ENCODE peak calls at places on chromosomes 3 and 15, in nine cellular contexts. D, S, A, C, Q, P, R, G and K are unnamed samples. For H3K4me1, the result is how much of the 10 kb centered on the place peaks cover.

GRCh38 chr3:123028233-123028828 is 768 bp upstream of the SEMA5B start:
- DNase-seq in D (peak), S (no peak), A (no peak), C (peak), Q (no peak), P (peak), R (no peak), G (peak), K (no peak)

GRCh38 chr3:19392146-19392545 is 243.8 kb downstream of the KCNH8 start:
- DNase-seq in D (no peak), S (no peak), A (no peak), C (no peak), Q (no peak), P (no peak), R (no peak), G (no peak), K (no peak)

GRCh38 chr3:195873971-195874370 is 34.4 kb downstream of the TNK2 start:
- DNase-seq in D (no peak), S (peak), A (no peak), C (no peak), Q (no peak), P (no peak), R (no peak), G (no peak), K (no peak)

GRCh38 chr15:67824900-67825879 is at the start of gene SKOR1:
- DNase-seq in D (peak), S (peak), A (no peak), C (peak), Q (no peak), P (no peak), R (no peak), G (peak), K (peak)

GRCh38 chr15:59812889-59813288 is 123.8 kb upstream of the BNIP2 start:
- DNase-seq in D (no peak), S (no peak), A (no peak), C (no peak), Q (no peak), P (no peak), R (no peak), G (no peak), K (no peak)

GRCh38 chr3:126065876-126066275 is 18.0 kb downstream of the SLC41A3 start:
- DNase-seq in D (no peak), S (no peak), A (no peak), C (no peak), Q (no peak), P (no peak), R (no peak), G (no peak), K (no peak)

GRCh38 chr3:24272875-24273274 is 221.8 kb downstream of the THRB start:
- DNase-seq in D (no peak), S (no peak), A (no peak), C (no peak), Q (no peak), P (no peak), R (no peak), G (no peak), K (no peak)

GRCh38 chr15:67832965-67833503 is 6.8 kb downstream of the RNU6-1 start:
- DNase-seq in D (no peak), S (peak), A (no peak), C (peak), Q (no peak), P (no peak), R (no peak), G (no peak), K (no peak)

GRCh38 chr15:69590201-69590600 is 137.6 kb downstream of the RPLP1 start:
- DNase-seq in D (no peak), S (no peak), A (no peak), C (no peak), Q (no peak), P (no peak), R (no peak), G (no peak), K (no peak)

GRCh38 chr15:31476866-31477265 is 150.2 kb downstream of the KLF13 start:
- DNase-seq in D (no peak), S (no peak), A (no peak), C (peak), Q (peak), P (no peak), R (no peak), G (no peak), K (peak)

GRCh38 chr3:48407542-48408099 is 22.3 kb downstream of the PLXNB1 start:
- DNase-seq in D (no peak), S (no peak), A (peak), C (peak), Q (peak), P (peak), R (no peak), G (no peak), K (no peak)

GRCh38 chr3:110528305-110529121 is 543.1 kb upstream of the NECTIN3 start:
- DNase-seq in D (peak), S (no peak), A (no peak), C (no peak), Q (no peak), P (no peak), R (no peak), G (peak), K (no peak)

GRCh38 chr3:197880361-197881339 is 69.3 kb upstream of the RPL35A start:
- DNase-seq in D (no peak), S (no peak), A (no peak), C (no peak), Q (no peak), P (no peak), R (no peak), G (no peak), K (no peak)

GRCh38 chr3:82783188-82783587 is 1021.7 kb upstream of the GBE1 start:
- DNase-seq in D (no peak), S (no peak), A (no peak), C (no peak), Q (no peak), P (no peak), R (no peak), G (no peak), K (no peak)

GRCh38 chr3:109081746-109082510 is 36.0 kb downstream of the MORC1 start:
- DNase-seq in D (peak), S (no peak), A (no peak), C (no peak), Q (no peak), P (no peak), R (no peak), G (peak), K (no peak)

GRCh38 chr15:39554746-39555387 is 26.0 kb upstream of the THBS1 start:
- DNase-seq in D (no peak), S (no peak), A (no peak), C (no peak), Q (no peak), P (no peak), R (no peak), G (no peak), K (no peak)

GRCh38 chr3:120459196-120459595 is 8.4 kb upstream of the FSTL1 start:
- DNase-seq in D (no peak), S (no peak), A (no peak), C (no peak), Q (no peak), P (no peak), R (no peak), G (no peak), K (no peak)

GRCh38 chr3:28171962-28172361 is 69.5 kb upstream of the CMC1 start:
- DNase-seq in D (no peak), S (no peak), A (no peak), C (no peak), Q (no peak), P (no peak), R (no peak), G (peak), K (no peak)

GRCh38 chr15:84840741-84841429 is 23.7 kb downstream of the ALPK3 start:
- DNase-seq in D (no peak), S (peak), A (peak), C (peak), Q (peak), P (peak), R (peak), G (peak), K (peak)

GRCh38 chr3:94046533-94046932 is 16.2 kb downstream of the DHFR2 start:
- DNase-seq in D (no peak), S (no peak), A (no peak), C (no peak), Q (no peak), P (no peak), R (no peak), G (no peak), K (no peak)

GRCh38 chr15:82045179-82045891 is 483 bp downstream of the MEX3B start:
- DNase-seq in D (no peak), S (peak), A (peak), C (peak), Q (peak), P (peak), R (no peak), G (peak), K (peak)

GRCh38 chr15:47719730-47720129 is 2.4 kb downstream of the SEMA6D start:
- DNase-seq in D (no peak), S (no peak), A (no peak), C (no peak), Q (no peak), P (no peak), R (no peak), G (no peak), K (no peak)

GRCh38 chr15:88932875-88933330 is 19.7 kb upstream of the MFGE8 start:
- DNase-seq in D (no peak), S (no peak), A (no peak), C (no peak), Q (no peak), P (peak), R (no peak), G (no peak), K (no peak)

GRCh38 chr3:15660055-15660940 is 58.8 kb downstream of the BTD start:
- DNase-seq in D (no peak), S (no peak), A (no peak), C (no peak), Q (no peak), P (no peak), R (no peak), G (no peak), K (no peak)

GRCh38 chr3:184110316-184110725 is 13.5 kb downstream of the HTR3E start:
- DNase-seq in D (no peak), S (no peak), A (no peak), C (no peak), Q (no peak), P (no peak), R (no peak), G (peak), K (no peak)

GRCh38 chr3:179181021-179181472 is 32.9 kb downstream of the PIK3CA start:
- DNase-seq in D (no peak), S (no peak), A (no peak), C (no peak), Q (no peak), P (no peak), R (no peak), G (peak), K (no peak)

GRCh38 chr3:19489936-19490335 is 341.6 kb downstream of the KCNH8 start:
- DNase-seq in D (no peak), S (no peak), A (no peak), C (no peak), Q (no peak), P (no peak), R (no peak), G (no peak), K (no peak)

GRCh38 chr3:188627652-188628051 is 473.7 kb downstream of the LPP start:
- DNase-seq in D (no peak), S (no peak), A (no peak), C (no peak), Q (no peak), P (no peak), R (no peak), G (peak), K (no peak)

GRCh38 chr3:129592362-129593150 is 13.9 kb downstream of the PLXND1 start:
- DNase-seq in D (no peak), S (peak), A (peak), C (peak), Q (peak), P (peak), R (no peak), G (peak), K (peak)

GRCh38 chr3:112358311-112358780 is 25.4 kb downstream of the CD200 start:
- DNase-seq in D (no peak), S (no peak), A (no peak), C (no peak), Q (no peak), P (no peak), R (no peak), G (no peak), K (no peak)

GRCh38 chr3:196837819-196838420 is 29.8 kb upstream of the SENP5 start:
- DNase-seq in D (peak), S (peak), A (no peak), C (peak), Q (peak), P (peak), R (no peak), G (peak), K (no peak)

GRCh38 chr3:55608266-55608937 is 121.3 kb upstream of the WNT5A start:
- DNase-seq in D (no peak), S (no peak), A (no peak), C (no peak), Q (no peak), P (no peak), R (no peak), G (no peak), K (no peak)

GRCh38 chr3:9298236-9298635 is 48.8 kb upstream of the SRGAP3 start:
- DNase-seq in D (no peak), S (no peak), A (no peak), C (no peak), Q (no peak), P (no peak), R (no peak), G (no peak), K (no peak)

GRCh38 chr3:158403013-158403412 is 168.0 kb upstream of the MLF1 start:
- DNase-seq in D (no peak), S (no peak), A (no peak), C (no peak), Q (no peak), P (no peak), R (no peak), G (no peak), K (no peak)

DNA sequence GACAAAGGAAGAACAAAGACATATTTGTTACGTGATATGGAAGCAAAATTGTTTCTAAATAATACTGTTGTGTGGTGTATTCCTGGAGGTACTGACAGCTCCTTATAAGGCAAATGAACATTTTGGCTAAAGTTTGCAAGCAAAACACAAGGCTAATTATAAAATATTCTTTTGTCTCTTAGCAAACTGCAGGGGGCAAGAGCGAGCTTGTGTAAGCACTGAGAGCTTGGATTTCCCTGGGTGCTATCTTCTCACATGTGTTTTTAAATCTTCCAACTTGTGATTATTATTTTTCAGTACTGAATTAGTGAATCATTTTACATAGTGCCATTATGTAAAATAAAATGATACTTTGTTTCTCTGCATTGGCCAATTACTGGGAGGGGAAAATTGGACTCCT is 611.4 kb downstream of the AGBL1 start:
- DNase-seq in D (no peak), S (no peak), A (no peak), C (no peak), Q (no peak), P (no peak), R (no peak), G (no peak), K (no peak)
- TF ChIP-seq CTCF in D (no peak), S (peak), A (no peak), C (no peak), Q (no peak), P (peak), R (no peak), G (no peak), K (no peak)

GRCh38 chr3:39249453-39250115 is 30.3 kb downstream of the CX3CR1 start:
- DNase-seq in D (no peak), S (peak), A (no peak), C (no peak), Q (no peak), P (no peak), R (no peak), G (no peak), K (no peak)
- H3K27ac ChIP-seq in D (no peak), S (no peak), A (peak), C (peak), Q (no peak), P (no peak), R (no peak), G (no peak), K (no peak)

GRCh38 chr3:65706786-65707568 is 331.7 kb downstream of the MAGI1 start:
- DNase-seq in D (no peak), S (no peak), A (no peak), C (no peak), Q (no peak), P (no peak), R (no peak), G (no peak), K (no peak)
- H3K4me1 ChIP-seq in D (under half), S (under half), A (under half), C (under half), Q (under half), P (under half), R (under half), G (under half), K (under half)

GRCh38 chr15:65305776-65306175 is 1.3 kb downstream of the RNU5B-1 start:
- DNase-seq in D (no peak), S (no peak), A (no peak), C (no peak), Q (no peak), P (no peak), R (no peak), G (no peak), K (no peak)

GRCh38 chr15:65304393-65305143 is at the start of gene RNU5B-1:
- DNase-seq in D (peak), S (peak), A (no peak), C (peak), Q (peak), P (peak), R (no peak), G (peak), K (no peak)

GRCh38 chr15:65305144-65305758 is 774 bp downstream of the RNU5B-1 start:
- DNase-seq in D (peak), S (no peak), A (no peak), C (no peak), Q (no peak), P (no peak), R (no peak), G (no peak), K (no peak)

GRCh38 chr15:65302061-65302460 is 2.4 kb upstream of the RNU5B-1 start:
- DNase-seq in D (no peak), S (no peak), A (no peak), C (no peak), Q (no peak), P (no peak), R (no peak), G (no peak), K (no peak)

DNA sequence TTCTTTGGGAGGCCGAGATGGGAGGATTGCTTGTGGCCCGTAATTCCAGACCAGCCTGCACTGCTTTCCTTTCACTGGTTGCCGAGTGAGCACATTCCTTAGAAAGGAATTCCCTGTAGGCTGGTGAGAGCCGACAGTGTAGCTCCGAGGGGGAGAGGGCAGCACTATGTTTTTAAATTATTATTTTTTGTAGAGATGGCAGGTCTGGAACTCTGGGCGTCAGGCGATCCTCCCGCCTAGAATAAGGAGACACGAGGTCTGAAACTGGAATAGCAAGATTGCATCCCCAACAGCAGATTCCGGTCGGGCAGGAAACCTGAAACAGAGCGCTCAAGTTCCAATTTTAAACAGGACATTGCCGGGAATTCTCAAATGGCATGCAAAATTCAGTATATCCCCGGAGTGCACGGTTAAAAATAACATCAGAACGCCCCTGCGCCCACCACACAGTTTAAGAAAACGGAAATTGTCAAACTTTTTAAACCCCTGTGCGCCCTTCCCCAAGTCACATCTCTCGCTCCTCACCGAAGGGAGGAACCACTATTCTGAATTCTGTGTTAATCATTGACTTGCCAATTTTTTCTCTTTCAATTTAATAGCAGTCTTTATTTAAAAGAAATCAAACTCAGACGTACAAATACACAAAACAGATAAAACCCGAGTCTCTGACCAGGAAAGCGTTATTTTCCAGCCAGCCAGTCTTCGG is 637 bp upstream of the RNU5B-1 start:
- DNase-seq in D (no peak), S (peak), A (peak), C (peak), Q (peak), P (peak), R (no peak), G (peak), K (no peak)
- TF ChIP-seq CTCF in D (no peak), S (no peak), A (no peak), C (peak), Q (no peak), P (no peak), R (no peak), G (peak), K (no peak)

GRCh38 chr3:79383402-79384012 is 384.3 kb downstream of the ROBO1 start:
- DNase-seq in D (no peak), S (no peak), A (no peak), C (no peak), Q (no peak), P (no peak), R (no peak), G (peak), K (no peak)
- H3K27ac ChIP-seq in D (no peak), S (no peak), A (no peak), C (no peak), Q (no peak), P (no peak), R (no peak), G (no peak), K (no peak)

GRCh38 chr3:12303532-12303931 is 14.7 kb downstream of the PPARG start:
- DNase-seq in D (no peak), S (no peak), A (no peak), C (no peak), Q (no peak), P (no peak), R (no peak), G (peak), K (no peak)

GRCh38 chr3:12301513-12301912 is 12.6 kb downstream of the PPARG start:
- DNase-seq in D (no peak), S (no peak), A (no peak), C (no peak), Q (no peak), P (no peak), R (no peak), G (no peak), K (no peak)

GRCh38 chr3:12303998-12304397 is 15.1 kb downstream of the PPARG start:
- DNase-seq in D (no peak), S (no peak), A (no peak), C (no peak), Q (no peak), P (no peak), R (no peak), G (no peak), K (no peak)

GRCh38 chr3:12301031-12301430 is 12.2 kb downstream of the PPARG start:
- DNase-seq in D (no peak), S (no peak), A (no peak), C (no peak), Q (no peak), P (no peak), R (no peak), G (no peak), K (no peak)

GRCh38 chr3:12302564-12302963 is 13.7 kb downstream of the PPARG start:
- DNase-seq in D (no peak), S (no peak), A (no peak), C (no peak), Q (no peak), P (no peak), R (no peak), G (no peak), K (no peak)
- H3K4me1 ChIP-seq in D (under half), S (under half), A (under half), C (under half), Q (under half), P (under half), R (under half), G (under half), K (under half)

DNA sequence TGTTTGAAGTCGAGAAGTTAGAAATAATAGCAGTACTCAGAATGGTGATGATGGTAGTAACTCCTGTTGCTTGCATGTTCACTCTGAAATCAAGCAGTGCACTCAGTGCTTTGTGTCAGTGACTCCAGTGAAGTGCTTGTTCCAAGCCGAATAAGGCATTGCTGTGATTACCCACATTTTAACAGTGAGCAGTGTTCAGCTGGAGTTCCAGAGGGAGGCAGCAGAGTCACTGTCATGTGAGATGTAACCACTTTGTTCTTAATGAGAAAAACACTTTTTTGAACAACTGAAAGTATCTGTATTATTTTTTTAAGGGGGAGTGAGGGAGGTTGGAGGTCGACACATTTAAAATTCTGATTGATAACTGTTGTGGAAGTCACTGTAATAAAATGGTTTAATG is 3.7 kb downstream of the MDFIC2 start:
- DNase-seq in D (no peak), S (no peak), A (no peak), C (no peak), Q (no peak), P (no peak), R (no peak), G (peak), K (no peak)
- TF ChIP-seq CTCF in D (no peak), S (no peak), A (no peak), C (no peak), Q (no peak), P (no peak), R (no peak), G (no peak), K (no peak)